ENCODE peak calls at places on chromosomes 6 and 20, in nine cellular contexts. One of them, this sample, is unnamed.

GRCh38 chr6:134421496-134421895 is 103.6 kb upstream of the SGK1 start:
- DNase-seq in endothelial cell of umbilical vein: peak; percentile 58
- DNase-seq in PC-3: no peak
- DNase-seq in fibroblast of lung: peak; percentile 73
- DNase-seq in K562: no peak
- DNase-seq in HCT116: no peak
- DNase-seq in GM23248: peak; percentile 63
- DNase-seq in H1: no peak
- DNase-seq in mammary epithelial cell: no peak
- DNase-seq in this sample: no peak

GRCh38 chr6:147504848-147505247 is 3.6 kb upstream of the SAMD5 start:
- DNase-seq in mammary epithelial cell: no peak
- DNase-seq in PC-3: no peak
- DNase-seq in H1: no peak
- DNase-seq in fibroblast of lung: no peak
- DNase-seq in GM23248: no peak
- DNase-seq in endothelial cell of umbilical vein: no peak
- DNase-seq in K562: no peak
- DNase-seq in HCT116: no peak
- DNase-seq in this sample: no peak

GRCh38 chr6:156943816-156944215 is 166.6 kb downstream of the ARID1B start:
- DNase-seq in fibroblast of lung: no peak
- DNase-seq in endothelial cell of umbilical vein: no peak
- DNase-seq in K562: no peak
- DNase-seq in GM23248: peak; percentile 73
- DNase-seq in PC-3: no peak
- DNase-seq in HCT116: no peak
- DNase-seq in H1: no peak
- DNase-seq in mammary epithelial cell: no peak
- DNase-seq in this sample: no peak

GRCh38 chr6:56850618-56851017 is 104.3 kb upstream of the BEND6 start:
- DNase-seq in H1: no peak
- DNase-seq in HCT116: no peak
- DNase-seq in PC-3: no peak
- DNase-seq in mammary epithelial cell: peak; percentile 8
- DNase-seq in K562: no peak
- DNase-seq in GM23248: peak; percentile 39
- DNase-seq in endothelial cell of umbilical vein: no peak
- DNase-seq in fibroblast of lung: no peak
- DNase-seq in this sample: no peak

GRCh38 chr6:81808834-81809598 is 56.5 kb upstream of the TENT5A start:
- DNase-seq in fibroblast of lung: peak; percentile 13
- DNase-seq in K562: no peak
- DNase-seq in HCT116: no peak
- DNase-seq in mammary epithelial cell: no peak
- DNase-seq in H1: no peak
- DNase-seq in endothelial cell of umbilical vein: peak; percentile 93
- DNase-seq in GM23248: no peak
- DNase-seq in PC-3: no peak
- DNase-seq in this sample: no peak

GRCh38 chr6:132399376-132400074 is 1.8 kb downstream of the MOXD1 start:
- DNase-seq in HCT116: no peak
- DNase-seq in endothelial cell of umbilical vein: no peak
- DNase-seq in PC-3: peak; percentile 80
- DNase-seq in K562: no peak
- DNase-seq in fibroblast of lung: peak; percentile 86
- DNase-seq in H1: no peak
- DNase-seq in mammary epithelial cell: peak; percentile 49
- DNase-seq in GM23248: peak; percentile 73
- DNase-seq in this sample: no peak

GRCh38 chr20:54115172-54115854 is 44.9 kb upstream of the BCAS1 start:
- DNase-seq in endothelial cell of umbilical vein: no peak
- DNase-seq in GM23248: peak; percentile 46
- DNase-seq in mammary epithelial cell: no peak
- DNase-seq in K562: no peak
- DNase-seq in HCT116: no peak
- DNase-seq in fibroblast of lung: no peak
- DNase-seq in PC-3: no peak
- DNase-seq in H1: no peak
- DNase-seq in this sample: no peak

GRCh38 chr20:2900845-2901592 is 27.7 kb downstream of the PTPRA start:
- DNase-seq in PC-3: no peak
- DNase-seq in H1: no peak
- DNase-seq in fibroblast of lung: no peak
- DNase-seq in K562: no peak
- DNase-seq in GM23248: no peak
- DNase-seq in endothelial cell of umbilical vein: peak; percentile 23
- DNase-seq in mammary epithelial cell: no peak
- DNase-seq in HCT116: no peak
- DNase-seq in this sample: no peak

GRCh38 chr6:8108031-8108660 is 5.8 kb upstream of the EEF1E1 start:
- DNase-seq in fibroblast of lung: peak; percentile 92
- DNase-seq in HCT116: peak; percentile 27
- DNase-seq in PC-3: peak; percentile 94
- DNase-seq in GM23248: peak; percentile 95
- DNase-seq in mammary epithelial cell: peak; percentile 89
- DNase-seq in H1: no peak
- DNase-seq in K562: peak; percentile 58
- DNase-seq in endothelial cell of umbilical vein: peak; percentile 97
- DNase-seq in this sample: no peak

GRCh38 chr20:40536866-40537265 is 152.2 kb downstream of the MAFB start:
- DNase-seq in H1: no peak
- DNase-seq in K562: no peak
- DNase-seq in endothelial cell of umbilical vein: no peak
- DNase-seq in GM23248: peak; percentile 57
- DNase-seq in mammary epithelial cell: peak; percentile 7
- DNase-seq in PC-3: no peak
- DNase-seq in HCT116: no peak
- DNase-seq in fibroblast of lung: no peak
- DNase-seq in this sample: no peak

GRCh38 chr20:45518282-45518681 is 2.9 kb upstream of the SPINT3 start:
- DNase-seq in GM23248: peak; percentile 19
- DNase-seq in endothelial cell of umbilical vein: no peak
- DNase-seq in PC-3: peak; percentile 93
- DNase-seq in HCT116: no peak
- DNase-seq in K562: no peak
- DNase-seq in mammary epithelial cell: peak; percentile 97
- DNase-seq in fibroblast of lung: peak; percentile 1
- DNase-seq in H1: no peak
- DNase-seq in this sample: no peak

GRCh38 chr20:38229376-38230252 is 30.9 kb downstream of the KIAA1755 start:
- DNase-seq in GM23248: peak; percentile 50
- DNase-seq in HCT116: no peak
- DNase-seq in K562: no peak
- DNase-seq in endothelial cell of umbilical vein: peak; percentile 46
- DNase-seq in H1: no peak
- DNase-seq in mammary epithelial cell: no peak
- DNase-seq in fibroblast of lung: no peak
- DNase-seq in PC-3: peak; percentile 68
- DNase-seq in this sample: peak; percentile 46

GRCh38 chr6:161169690-161170089 is 104.2 kb downstream of the AGPAT4 start:
- DNase-seq in H1: no peak
- DNase-seq in mammary epithelial cell: peak; percentile 22
- DNase-seq in fibroblast of lung: peak; percentile 82
- DNase-seq in HCT116: no peak
- DNase-seq in PC-3: no peak
- DNase-seq in endothelial cell of umbilical vein: peak; percentile 47
- DNase-seq in K562: peak; percentile 88
- DNase-seq in GM23248: peak; percentile 64
- DNase-seq in this sample: no peak

GRCh38 chr6:34082816-34083215 is 63.1 kb downstream of the GRM4 start:
- DNase-seq in fibroblast of lung: peak; percentile 15
- DNase-seq in HCT116: no peak
- DNase-seq in GM23248: no peak
- DNase-seq in H1: no peak
- DNase-seq in mammary epithelial cell: no peak
- DNase-seq in endothelial cell of umbilical vein: no peak
- DNase-seq in K562: no peak
- DNase-seq in PC-3: no peak
- DNase-seq in this sample: no peak

GRCh38 chr20:58700121-58700780 is 7.7 kb downstream of the NPEPL1 start:
- DNase-seq in fibroblast of lung: no peak
- DNase-seq in PC-3: no peak
- DNase-seq in K562: no peak
- DNase-seq in endothelial cell of umbilical vein: no peak
- DNase-seq in H1: no peak
- DNase-seq in mammary epithelial cell: no peak
- DNase-seq in HCT116: no peak
- DNase-seq in GM23248: peak; percentile 18
- DNase-seq in this sample: no peak

DNA sequence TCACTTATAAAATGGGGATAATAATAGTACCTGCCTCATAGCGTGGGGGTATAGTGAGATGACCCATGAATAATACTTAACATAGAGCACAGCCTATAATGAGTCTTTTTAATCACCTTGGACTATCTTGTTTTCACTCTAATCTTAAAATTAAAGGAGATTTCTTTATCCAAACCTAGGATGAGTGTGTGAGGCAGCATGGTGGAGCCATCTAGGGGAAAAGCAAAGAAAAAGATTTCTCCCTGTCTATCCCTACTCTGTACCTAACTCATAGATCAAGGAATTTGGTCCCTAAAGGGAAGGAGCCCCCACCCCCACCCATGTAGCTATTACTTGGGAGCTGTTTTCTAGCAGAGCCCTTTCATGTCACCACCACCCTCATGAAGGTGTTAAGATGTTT is 45.2 kb upstream of the PAK5 start:
- DNase-seq in GM23248: no peak
- DNase-seq in H1: no peak
- DNase-seq in fibroblast of lung: no peak
- DNase-seq in PC-3: peak; percentile 35
- DNase-seq in mammary epithelial cell: no peak
- DNase-seq in K562: no peak
- DNase-seq in HCT116: no peak
- DNase-seq in endothelial cell of umbilical vein: no peak
- DNase-seq in this sample: peak; percentile 6
- TF ChIP-seq EZH2 in GM23248: no peak
- TF ChIP-seq EZH2 in H1: no peak
- TF ChIP-seq EZH2 in fibroblast of lung: no peak
- TF ChIP-seq EZH2 in PC-3: no peak
- TF ChIP-seq EZH2 in mammary epithelial cell: no peak
- TF ChIP-seq EZH2 in K562: no peak
- TF ChIP-seq EZH2 in HCT116: no peak
- TF ChIP-seq EZH2 in endothelial cell of umbilical vein: no peak
- TF ChIP-seq EZH2 in this sample: no peak

DNA sequence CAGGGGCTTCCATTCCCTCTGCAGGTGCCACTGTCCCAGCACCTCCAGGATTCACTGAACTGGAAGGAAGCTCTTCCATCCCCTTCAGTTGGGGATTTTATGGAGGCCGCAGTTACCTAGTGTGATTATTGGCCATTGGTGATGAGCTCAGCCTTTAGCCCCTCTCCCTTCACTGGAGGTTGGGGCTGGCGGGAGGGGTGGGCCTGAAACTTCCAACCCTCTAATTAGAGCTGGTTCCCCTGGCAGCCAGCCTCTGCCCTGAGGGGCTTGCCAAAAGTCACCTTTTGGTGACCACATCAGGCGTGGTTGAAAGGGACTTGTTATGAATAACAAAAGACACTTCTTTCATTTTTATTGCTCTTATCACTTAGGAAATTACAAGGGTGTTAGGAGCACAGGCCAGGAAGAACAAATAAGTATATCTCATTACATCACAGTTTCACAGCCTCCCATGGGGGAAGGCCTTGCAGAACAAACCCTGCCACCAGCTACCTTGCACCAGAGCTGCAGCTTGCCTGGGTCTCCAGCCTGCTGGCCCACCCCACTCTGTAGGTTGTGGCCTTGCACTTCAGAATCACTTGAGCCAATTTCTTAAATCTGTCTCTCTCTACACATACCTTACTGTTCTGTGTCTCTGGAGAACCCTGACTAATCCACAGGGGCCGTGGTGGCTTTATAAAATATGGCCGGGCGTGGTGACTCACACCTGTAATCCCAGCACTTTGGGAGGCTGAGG is 5.0 kb downstream of the PYGB start:
- DNase-seq in GM23248: no peak
- DNase-seq in fibroblast of lung: no peak
- DNase-seq in HCT116: no peak
- DNase-seq in endothelial cell of umbilical vein: no peak
- DNase-seq in H1: no peak
- DNase-seq in K562: no peak
- DNase-seq in mammary epithelial cell: peak; percentile 46
- DNase-seq in PC-3: peak; percentile 35
- DNase-seq in this sample: no peak
- TF ChIP-seq EZH2 in GM23248: no peak
- TF ChIP-seq EZH2 in fibroblast of lung: no peak
- TF ChIP-seq EZH2 in HCT116: no peak
- TF ChIP-seq EZH2 in endothelial cell of umbilical vein: no peak
- TF ChIP-seq EZH2 in H1: no peak
- TF ChIP-seq EZH2 in K562: no peak
- TF ChIP-seq EZH2 in mammary epithelial cell: no peak
- TF ChIP-seq EZH2 in PC-3: no peak
- TF ChIP-seq EZH2 in this sample: no peak

GRCh38 chr6:27273783-27274182 is 26.3 kb downstream of the PRSS16 start:
- DNase-seq in fibroblast of lung: no peak
- DNase-seq in endothelial cell of umbilical vein: no peak
- DNase-seq in H1: no peak
- DNase-seq in GM23248: no peak
- DNase-seq in PC-3: no peak
- DNase-seq in HCT116: no peak
- DNase-seq in K562: peak; percentile 26
- DNase-seq in mammary epithelial cell: no peak
- DNase-seq in this sample: no peak

GRCh38 chr6:27280540-27281000 is 31.5 kb downstream of the POM121L2 start:
- DNase-seq in GM23248: no peak
- DNase-seq in endothelial cell of umbilical vein: no peak
- DNase-seq in fibroblast of lung: no peak
- DNase-seq in HCT116: peak; percentile 35
- DNase-seq in K562: peak; percentile 60
- DNase-seq in mammary epithelial cell: no peak
- DNase-seq in PC-3: no peak
- DNase-seq in H1: no peak
- DNase-seq in this sample: peak; percentile 58

GRCh38 chr6:27279513-27280063 is 32.1 kb downstream of the PRSS16 start:
- DNase-seq in fibroblast of lung: no peak
- DNase-seq in K562: peak; percentile 69
- DNase-seq in HCT116: no peak
- DNase-seq in mammary epithelial cell: no peak
- DNase-seq in GM23248: no peak
- DNase-seq in PC-3: no peak
- DNase-seq in H1: no peak
- DNase-seq in endothelial cell of umbilical vein: no peak
- DNase-seq in this sample: peak; percentile 39

GRCh38 chr6:27280064-27280539 is 32.0 kb downstream of the POM121L2 start:
- DNase-seq in mammary epithelial cell: peak; percentile 63
- DNase-seq in fibroblast of lung: peak; percentile 52
- DNase-seq in H1: no peak
- DNase-seq in endothelial cell of umbilical vein: peak; percentile 39
- DNase-seq in PC-3: peak; percentile 74
- DNase-seq in K562: peak; percentile 79
- DNase-seq in HCT116: peak; percentile 45
- DNase-seq in GM23248: peak; percentile 53
- DNase-seq in this sample: peak; percentile 63

GRCh38 chr6:27275025-27275956 is 27.8 kb downstream of the PRSS16 start:
- DNase-seq in GM23248: no peak
- DNase-seq in mammary epithelial cell: no peak
- DNase-seq in fibroblast of lung: no peak
- DNase-seq in HCT116: peak; percentile 38
- DNase-seq in H1: no peak
- DNase-seq in endothelial cell of umbilical vein: no peak
- DNase-seq in PC-3: peak; percentile 21
- DNase-seq in K562: peak; percentile 80
- DNase-seq in this sample: peak; percentile 55
- TF ChIP-seq EZH2 in GM23248: no peak
- TF ChIP-seq EZH2 in mammary epithelial cell: no peak
- TF ChIP-seq EZH2 in fibroblast of lung: no peak
- TF ChIP-seq EZH2 in HCT116: no peak
- TF ChIP-seq EZH2 in H1: no peak
- TF ChIP-seq EZH2 in endothelial cell of umbilical vein: no peak
- TF ChIP-seq EZH2 in PC-3: no peak
- TF ChIP-seq EZH2 in K562: no peak
- TF ChIP-seq EZH2 in this sample: peak; percentile 55

GRCh38 chr6:50824505-50824904 is 5.8 kb downstream of the TFAP2B start:
- DNase-seq in mammary epithelial cell: no peak
- DNase-seq in fibroblast of lung: no peak
- DNase-seq in GM23248: no peak
- DNase-seq in H1: no peak
- DNase-seq in HCT116: no peak
- DNase-seq in endothelial cell of umbilical vein: no peak
- DNase-seq in K562: no peak
- DNase-seq in PC-3: no peak
- DNase-seq in this sample: no peak
- TF ChIP-seq EZH2 in mammary epithelial cell: no peak
- TF ChIP-seq EZH2 in fibroblast of lung: no peak
- TF ChIP-seq EZH2 in GM23248: no peak
- TF ChIP-seq EZH2 in H1: no peak
- TF ChIP-seq EZH2 in HCT116: no peak
- TF ChIP-seq EZH2 in endothelial cell of umbilical vein: no peak
- TF ChIP-seq EZH2 in K562: no peak
- TF ChIP-seq EZH2 in PC-3: no peak
- TF ChIP-seq EZH2 in this sample: no peak

This sample was measured in neural progenitor cell.